ENCODE peak calls at places on chromosomes 1 and 21, in ten cellular contexts. K is NCI-H1694 treated with DMSO at 0.1 percent for 48 hours, Z is neural crest cell, H is AG08395, X is HT-29, B is nephron progenitor cell, W is LoVo, A is amniotic stem cell, G is AG09319, C is endothelial cell. E is an unnamed sample.

GRCh38 chr21:23026878-23027277 is 2028.7 kb downstream of the NCAM2 start:
- DNase-seq in K (no peak), Z (no peak), H (no peak), X (no peak), B (no peak), W (no peak), A (no peak), G (no peak), C (no peak), E (no peak)

GRCh38 chr1:162302660-162303344 is 73.9 kb downstream of the SPATA46 start:
- DNase-seq in K (no peak), Z (no peak), H (no peak), X (no peak), B (no peak), W (no peak), A (peak; percentile 36), G (no peak), C (no peak), E (no peak)

GRCh38 chr1:9842073-9842711 is 18.4 kb upstream of the CLSTN1 start:
- DNase-seq in K (peak; percentile 84), Z (no peak), H (no peak), X (no peak), B (no peak), W (no peak), A (no peak), G (no peak), C (no peak), E (no peak)

GRCh38 chr1:180675586-180675985 is 43.8 kb downstream of the XPR1 start:
- DNase-seq in K (no peak), Z (no peak), H (no peak), X (no peak), B (no peak), W (peak; percentile 47), A (no peak), G (no peak), C (no peak), E (no peak)

GRCh38 chr1:227729881-227730629 is 5.0 kb downstream of the JMJD4 start:
- DNase-seq in K (peak; percentile 40), Z (peak; percentile 54), H (peak; percentile 85), X (peak; percentile 47), B (peak; percentile 60), W (no peak), A (peak; percentile 5), G (no peak), C (peak; percentile 68), E (no peak)

GRCh38 chr1:200473698-200474371 is 64.0 kb upstream of the ZNF281 start:
- DNase-seq in K (peak; percentile 36), Z (no peak), H (peak; percentile 19), X (no peak), B (peak; percentile 4), W (no peak), A (no peak), G (no peak), C (no peak), E (no peak)

GRCh38 chr1:225253784-225254183 is 174.1 kb downstream of the LBR start:
- DNase-seq in K (no peak), Z (no peak), H (peak; percentile 20), X (no peak), B (no peak), W (no peak), A (no peak), G (no peak), C (no peak), E (no peak)

GRCh38 chr1:214224605-214225354 is 56.2 kb upstream of the SMYD2 start:
- DNase-seq in K (no peak), Z (no peak), H (peak; percentile 40), X (no peak), B (peak; percentile 18), W (no peak), A (no peak), G (no peak), C (no peak), E (no peak)

GRCh38 chr21:44658511-44658910 is 779 bp downstream of the KRTAP12-3 start:
- DNase-seq in K (no peak), Z (no peak), H (no peak), X (no peak), B (no peak), W (no peak), A (no peak), G (no peak), C (no peak), E (no peak)

GRCh38 chr1:247491328-247491727 is 33.4 kb upstream of the OR2B11 start:
- DNase-seq in K (no peak), Z (no peak), H (no peak), X (no peak), B (no peak), W (no peak), A (no peak), G (no peak), C (no peak), E (no peak)

GRCh38 chr1:25066253-25066652 is 136.2 kb upstream of the RUNX3 start:
- DNase-seq in K (no peak), Z (no peak), H (peak; percentile 28), X (no peak), B (no peak), W (no peak), A (no peak), G (no peak), C (no peak), E (no peak)

GRCh38 chr1:73943270-73943669 is 254.7 kb downstream of the LRRIQ3 start:
- DNase-seq in K (no peak), Z (no peak), H (no peak), X (peak; percentile 8), B (no peak), W (no peak), A (no peak), G (no peak), C (no peak), E (no peak)

GRCh38 chr1:21090460-21090859 is 86.2 kb downstream of the EIF4G3 start:
- DNase-seq in K (no peak), Z (no peak), H (no peak), X (no peak), B (no peak), W (no peak), A (no peak), G (no peak), C (no peak), E (no peak)

GRCh38 chr1:161335796-161336195 is 21.6 kb downstream of the SDHC start:
- DNase-seq in K (no peak), Z (no peak), H (no peak), X (no peak), B (no peak), W (no peak), A (no peak), G (no peak), C (no peak), E (no peak)

GRCh38 chr21:42962360-42963007 is 11.9 kb upstream of the PKNOX1 start:
- DNase-seq in K (no peak), Z (no peak), H (no peak), X (no peak), B (no peak), W (no peak), A (no peak), G (no peak), C (no peak), E (no peak)

GRCh38 chr1:40185951-40186864 is 25.0 kb downstream of the RLF start:
- DNase-seq in K (no peak), Z (no peak), H (peak; percentile 36), X (no peak), B (no peak), W (no peak), A (no peak), G (no peak), C (no peak), E (no peak)

GRCh38 chr1:54800899-54801759 is at the start of gene TTC22:
- DNase-seq in K (no peak), Z (no peak), H (peak; percentile 46), X (peak; percentile 88), B (peak; percentile 50), W (peak; percentile 79), A (no peak), G (no peak), C (peak; percentile 19), E (peak; percentile 69)

GRCh38 chr1:228265167-228265566 is 57.3 kb downstream of the OBSCN start:
- DNase-seq in K (no peak), Z (no peak), H (peak; percentile 46), X (peak; percentile 16), B (no peak), W (no peak), A (no peak), G (no peak), C (no peak), E (no peak)

GRCh38 chr1:184595609-184596008 is 159.0 kb downstream of the EDEM3 start:
- DNase-seq in K (no peak), Z (no peak), H (peak; percentile 76), X (no peak), B (no peak), W (no peak), A (peak; percentile 13), G (no peak), C (no peak), E (no peak)

GRCh38 chr1:2032737-2033136 is 13.6 kb downstream of the GABRD start:
- DNase-seq in K (no peak), Z (no peak), H (no peak), X (no peak), B (no peak), W (no peak), A (no peak), G (no peak), C (no peak), E (no peak)

E was measured in mucosa of gallbladder.